ENCODE peak calls at places on chromosomes 3 and 15, in four cellular contexts. One of them, this sample, is unnamed.

GRCh38 chr3:51715231-51716058 is 8.6 kb downstream of the GRM2 start:
- DNase-seq in GM23338: no peak
- DNase-seq in activated CD8-positive, alpha-beta T cell treated with anti-CD3 and anti-CD28 coated beads for 36 hours: no peak
- DNase-seq in activated CD4-positive, alpha-beta T cell treated with anti-CD3 and anti-CD28 coated beads, Interleukin-2, amount 50 U/mL, for 1 hour: no peak
- DNase-seq in this sample: no peak

GRCh38 chr3:41363830-41364523 is 164.7 kb downstream of the CTNNB1 start:
- DNase-seq in GM23338: no peak
- DNase-seq in activated CD8-positive, alpha-beta T cell treated with anti-CD3 and anti-CD28 coated beads for 36 hours: no peak
- DNase-seq in activated CD4-positive, alpha-beta T cell treated with anti-CD3 and anti-CD28 coated beads, Interleukin-2, amount 50 U/mL, for 1 hour: no peak
- DNase-seq in this sample: no peak

GRCh38 chr3:149816986-149817385 is 4.0 kb downstream of the RNF13 start:
- DNase-seq in GM23338: no peak
- DNase-seq in activated CD8-positive, alpha-beta T cell treated with anti-CD3 and anti-CD28 coated beads for 36 hours: no peak
- DNase-seq in activated CD4-positive, alpha-beta T cell treated with anti-CD3 and anti-CD28 coated beads, Interleukin-2, amount 50 U/mL, for 1 hour: no peak
- DNase-seq in this sample: no peak

GRCh38 chr3:43632269-43632733 is 10.5 kb upstream of the ANO10 start:
- DNase-seq in GM23338: peak
- DNase-seq in activated CD8-positive, alpha-beta T cell treated with anti-CD3 and anti-CD28 coated beads for 36 hours: no peak
- DNase-seq in activated CD4-positive, alpha-beta T cell treated with anti-CD3 and anti-CD28 coated beads, Interleukin-2, amount 50 U/mL, for 1 hour: no peak
- DNase-seq in this sample: no peak

GRCh38 chr3:125000661-125001060 is 55.1 kb downstream of the HEG1 start:
- DNase-seq in GM23338: no peak
- DNase-seq in activated CD8-positive, alpha-beta T cell treated with anti-CD3 and anti-CD28 coated beads for 36 hours: no peak
- DNase-seq in activated CD4-positive, alpha-beta T cell treated with anti-CD3 and anti-CD28 coated beads, Interleukin-2, amount 50 U/mL, for 1 hour: no peak
- DNase-seq in this sample: no peak

GRCh38 chr3:195868866-195869412 is 39.4 kb downstream of the TNK2 start:
- DNase-seq in GM23338: no peak
- DNase-seq in activated CD8-positive, alpha-beta T cell treated with anti-CD3 and anti-CD28 coated beads for 36 hours: no peak
- DNase-seq in activated CD4-positive, alpha-beta T cell treated with anti-CD3 and anti-CD28 coated beads, Interleukin-2, amount 50 U/mL, for 1 hour: no peak
- DNase-seq in this sample: no peak

GRCh38 chr15:78355185-78355584 is 15.0 kb downstream of the CRABP1 start:
- DNase-seq in GM23338: no peak
- DNase-seq in activated CD8-positive, alpha-beta T cell treated with anti-CD3 and anti-CD28 coated beads for 36 hours: no peak
- DNase-seq in activated CD4-positive, alpha-beta T cell treated with anti-CD3 and anti-CD28 coated beads, Interleukin-2, amount 50 U/mL, for 1 hour: no peak
- DNase-seq in this sample: no peak

GRCh38 chr3:183210862-183211341 is 42.2 kb upstream of the B3GNT5 start:
- DNase-seq in GM23338: no peak
- DNase-seq in activated CD8-positive, alpha-beta T cell treated with anti-CD3 and anti-CD28 coated beads for 36 hours: peak
- DNase-seq in activated CD4-positive, alpha-beta T cell treated with anti-CD3 and anti-CD28 coated beads, Interleukin-2, amount 50 U/mL, for 1 hour: no peak
- DNase-seq in this sample: no peak

GRCh38 chr3:114499986-114500385 is 206.2 kb downstream of the TIGIT start:
- DNase-seq in GM23338: no peak
- DNase-seq in activated CD8-positive, alpha-beta T cell treated with anti-CD3 and anti-CD28 coated beads for 36 hours: no peak
- DNase-seq in activated CD4-positive, alpha-beta T cell treated with anti-CD3 and anti-CD28 coated beads, Interleukin-2, amount 50 U/mL, for 1 hour: no peak
- DNase-seq in this sample: no peak

GRCh38 chr3:112979244-112979832 is 4.4 kb upstream of the CD200R1 start:
- DNase-seq in GM23338: peak
- DNase-seq in activated CD8-positive, alpha-beta T cell treated with anti-CD3 and anti-CD28 coated beads for 36 hours: no peak
- DNase-seq in activated CD4-positive, alpha-beta T cell treated with anti-CD3 and anti-CD28 coated beads, Interleukin-2, amount 50 U/mL, for 1 hour: no peak
- DNase-seq in this sample: no peak

GRCh38 chr3:127275287-127275781 is 12.5 kb downstream of the PRR20G start:
- DNase-seq in GM23338: no peak
- DNase-seq in activated CD8-positive, alpha-beta T cell treated with anti-CD3 and anti-CD28 coated beads for 36 hours: no peak
- DNase-seq in activated CD4-positive, alpha-beta T cell treated with anti-CD3 and anti-CD28 coated beads, Interleukin-2, amount 50 U/mL, for 1 hour: no peak
- DNase-seq in this sample: no peak

GRCh38 chr15:70507772-70508351 is 255.5 kb downstream of the UACA start:
- DNase-seq in GM23338: no peak
- DNase-seq in activated CD8-positive, alpha-beta T cell treated with anti-CD3 and anti-CD28 coated beads for 36 hours: peak
- DNase-seq in activated CD4-positive, alpha-beta T cell treated with anti-CD3 and anti-CD28 coated beads, Interleukin-2, amount 50 U/mL, for 1 hour: no peak
- DNase-seq in this sample: peak

GRCh38 chr15:64842986-64843561 is 1.4 kb downstream of the PLEKHO2 start:
- DNase-seq in GM23338: no peak
- DNase-seq in activated CD8-positive, alpha-beta T cell treated with anti-CD3 and anti-CD28 coated beads for 36 hours: no peak
- DNase-seq in activated CD4-positive, alpha-beta T cell treated with anti-CD3 and anti-CD28 coated beads, Interleukin-2, amount 50 U/mL, for 1 hour: no peak
- DNase-seq in this sample: no peak

GRCh38 chr3:131174752-131175151 is 148.1 kb downstream of the NEK11 start:
- DNase-seq in GM23338: no peak
- DNase-seq in activated CD8-positive, alpha-beta T cell treated with anti-CD3 and anti-CD28 coated beads for 36 hours: peak
- DNase-seq in activated CD4-positive, alpha-beta T cell treated with anti-CD3 and anti-CD28 coated beads, Interleukin-2, amount 50 U/mL, for 1 hour: no peak
- DNase-seq in this sample: no peak